ENCODE peak calls at places on chromosomes 12 and 14, in five cellular contexts. P, L, O, W and R are unnamed samples.
A peak's percentile ranks its signal among the peaks of the same experiment; 100 is the strongest.

GRCh38 chr14:103716091-103716801 is 636 bp downstream of the ZFYVE21 start:
- DNase-seq in P (peak; percentile 64), L (no peak), O (no peak), W (peak; percentile 59), R (peak; percentile 25)

GRCh38 chr14:77104393-77104792 is 6.3 kb downstream of the CIPC start:
- DNase-seq in P (no peak), L (no peak), O (no peak), W (no peak), R (no peak)

GRCh38 chr12:67280572-67280971 is 11.4 kb downstream of the CAND1 start:
- DNase-seq in P (no peak), L (no peak), O (no peak), W (no peak), R (no peak)

GRCh38 chr14:38290601-38291190 is 34.8 kb upstream of the CLEC14A start:
- DNase-seq in P (peak; percentile 17), L (peak; percentile 34), O (no peak), W (no peak), R (no peak)

GRCh38 chr14:91942946-91943345 is 4.5 kb downstream of the FBLN5 start:
- DNase-seq in P (no peak), L (no peak), O (no peak), W (no peak), R (no peak)

GRCh38 chr12:117908411-117908810 is 60.4 kb downstream of the KSR2 start:
- DNase-seq in P (no peak), L (no peak), O (no peak), W (no peak), R (no peak)

GRCh38 chr14:73823339-73823885 is 28.2 kb upstream of the PTGR2 start:
- DNase-seq in P (no peak), L (no peak), O (no peak), W (no peak), R (no peak)

GRCh38 chr12:10288989-10289388 is 18.7 kb upstream of the KLRD1 start:
- DNase-seq in P (no peak), L (no peak), O (no peak), W (no peak), R (no peak)

GRCh38 chr12:80598004-80598606 is 109.3 kb upstream of the MYF6 start:
- DNase-seq in P (peak; percentile 30), L (peak; percentile 29), O (peak; percentile 10), W (no peak), R (peak; percentile 56)

GRCh38 chr12:109591041-109591440 is 17.4 kb downstream of the MVK start:
- DNase-seq in P (no peak), L (no peak), O (no peak), W (no peak), R (no peak)

GRCh38 chr14:65840786-65841185 is 428.3 kb downstream of the FUT8 start:
- DNase-seq in P (no peak), L (no peak), O (no peak), W (no peak), R (no peak)

GRCh38 chr14:106436310-106436905 is 910.0 kb downstream of the TMEM121 start:
- DNase-seq in P (no peak), L (no peak), O (peak; percentile 20), W (peak; percentile 51), R (peak; percentile 67)

GRCh38 chr14:93736378-93737014 is 51.8 kb downstream of the PRIMA1 start:
- DNase-seq in P (no peak), L (no peak), O (peak; percentile 58), W (no peak), R (peak; percentile 49)
- TF ChIP-seq CTCF in P (peak; percentile 27), L (no peak), O (peak; percentile 45), W (no peak), R (peak; percentile 22)

GRCh38 chr12:65121049-65121955 is at the start of gene WIF1:
- DNase-seq in P (peak; percentile 55), L (no peak), O (peak; percentile 76), W (no peak), R (peak; percentile 55)
- TF ChIP-seq CTCF in P (peak; percentile 52), L (peak; percentile 11), O (peak; percentile 88), W (peak; percentile 27), R (peak; percentile 82)

GRCh38 chr12:122867701-122868461 is 28.0 kb downstream of the VPS37B start:
- DNase-seq in P (no peak), L (no peak), O (peak; percentile 71), W (peak; percentile 72), R (no peak)
- TF ChIP-seq CTCF in P (no peak), L (no peak), O (no peak), W (no peak), R (no peak)

DNA sequence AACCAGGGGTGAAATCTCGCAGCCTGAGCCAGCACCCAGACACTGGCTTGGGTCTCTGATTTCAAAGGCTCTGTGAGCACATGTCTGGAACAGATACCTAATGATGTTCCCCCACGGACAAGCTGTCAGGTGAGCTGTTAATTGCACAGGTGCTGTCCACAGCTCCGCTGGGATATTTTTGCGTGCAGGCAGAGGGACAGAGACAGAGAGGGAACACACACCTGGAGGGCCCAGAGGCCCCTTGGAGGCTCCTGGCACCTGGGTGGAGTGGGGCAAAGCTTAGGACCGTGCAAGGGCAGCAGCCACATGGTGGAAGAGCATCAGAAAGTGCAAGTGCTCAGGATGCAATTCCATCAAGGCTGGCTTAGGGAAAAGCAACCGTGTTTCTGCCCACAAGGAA is 57.3 kb downstream of the ARL6IP4 start:
- DNase-seq in P (no peak), L (no peak), O (no peak), W (no peak), R (no peak)
- TF ChIP-seq CTCF in P (no peak), L (no peak), O (no peak), W (no peak), R (no peak)

DNA sequence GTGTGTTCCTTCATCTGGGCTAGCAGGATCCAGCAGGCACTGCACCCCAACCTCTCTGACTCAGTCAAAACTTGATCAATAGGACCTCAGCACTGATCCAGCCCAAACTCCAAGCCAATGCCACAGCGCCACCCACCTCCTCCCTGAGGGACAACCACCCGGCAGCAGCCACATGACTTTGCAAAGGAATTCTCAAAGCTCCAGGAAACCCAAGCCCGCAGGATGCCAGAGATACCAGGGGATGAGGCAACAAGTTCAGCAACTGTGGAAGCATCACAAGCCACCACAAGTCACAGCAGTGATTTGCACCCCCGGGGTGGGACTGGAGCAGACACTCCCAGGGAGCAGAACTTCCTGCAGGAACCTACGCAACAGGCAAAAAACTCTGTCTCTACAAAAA is 37.3 kb downstream of the ACTN1 start:
- DNase-seq in P (peak; percentile 57), L (peak; percentile 57), O (peak; percentile 78), W (no peak), R (peak; percentile 84)
- TF ChIP-seq CTCF in P (peak; percentile 28), L (peak; percentile 48), O (no peak), W (no peak), R (no peak)